ENCODE peak calls at places on chromosomes 5 and 9, in five cellular contexts. X, B, I, M and H are unnamed samples.

GRCh38 chr5:124927735-124928134 is 181.3 kb upstream of the ZNF608 start:
- DNase-seq in X (peak; percentile 85), B (no peak), I (no peak), M (no peak), H (no peak)

GRCh38 chr5:45171563-45171962 is 362.8 kb downstream of the MRPS30 start:
- DNase-seq in X (no peak), B (no peak), I (no peak), M (no peak), H (no peak)

GRCh38 chr5:95720094-95720793 is 10.9 kb upstream of the RHOBTB3 start:
- DNase-seq in X (no peak), B (no peak), I (no peak), M (no peak), H (no peak)

GRCh38 chr5:149011084-149011483 is 51.8 kb downstream of the SH3TC2 start:
- DNase-seq in X (no peak), B (no peak), I (no peak), M (no peak), H (no peak)

GRCh38 chr9:132193227-132194110 is 31.6 kb downstream of the NTNG2 start:
- DNase-seq in X (no peak), B (no peak), I (no peak), M (no peak), H (no peak)

GRCh38 chr5:42250-42649 is 49.7 kb upstream of the PLEKHG4B start:
- DNase-seq in X (peak; percentile 6), B (no peak), I (peak; percentile 68), M (no peak), H (peak; percentile 74)

GRCh38 chr9:15278290-15278689 is 28.7 kb downstream of the TTC39B start:
- DNase-seq in X (no peak), B (no peak), I (no peak), M (no peak), H (no peak)

GRCh38 chr5:166074839-166075481 is 2216.5 kb upstream of the WWC1 start:
- DNase-seq in X (no peak), B (no peak), I (peak; percentile 48), M (no peak), H (peak; percentile 74)

GRCh38 chr5:107268241-107268640 is 402.5 kb downstream of the EFNA5 start:
- DNase-seq in X (peak; percentile 45), B (no peak), I (no peak), M (no peak), H (no peak)

GRCh38 chr9:109549386-109549785 is 51.3 kb upstream of the PTPN3 start:
- DNase-seq in X (no peak), B (no peak), I (no peak), M (no peak), H (no peak)

GRCh38 chr5:157222506-157223230 is 42.0 kb downstream of the ITK start:
- DNase-seq in X (peak; percentile 76), B (no peak), I (no peak), M (no peak), H (no peak)

GRCh38 chr5:123429221-123429954 is 6.2 kb upstream of the CEP120 start:
- DNase-seq in X (no peak), B (no peak), I (no peak), M (no peak), H (no peak)

GRCh38 chr5:179263391-179264052 is 81.7 kb downstream of the ADAMTS2 start:
- DNase-seq in X (no peak), B (no peak), I (no peak), M (no peak), H (no peak)

GRCh38 chr5:135434591-135435466 is 12.3 kb downstream of the DCANP1 start:
- DNase-seq in X (peak; percentile 35), B (no peak), I (no peak), M (peak; percentile 2), H (no peak)

GRCh38 chr5:68000805-68001204 is 214.8 kb upstream of the PIK3R1 start:
- DNase-seq in X (no peak), B (no peak), I (no peak), M (no peak), H (no peak)

GRCh38 chr5:67402526-67402925 is 205.9 kb upstream of the CD180 start:
- DNase-seq in X (no peak), B (no peak), I (no peak), M (no peak), H (no peak)

GRCh38 chr5:126852104-126852531 is 75.2 kb downstream of the LMNB1 start:
- DNase-seq in X (no peak), B (no peak), I (no peak), M (no peak), H (peak; percentile 43)

GRCh38 chr5:88756953-88757352 is 126.0 kb downstream of the MEF2C start:
- DNase-seq in X (no peak), B (no peak), I (no peak), M (no peak), H (no peak)

GRCh38 chr5:138408023-138408422 is 30.8 kb upstream of the REEP2 start:
- DNase-seq in X (no peak), B (no peak), I (no peak), M (peak; percentile 30), H (no peak)

GRCh38 chr5:69364850-69365249 is 4.5 kb downstream of the AK6 start:
- DNase-seq in X (no peak), B (no peak), I (no peak), M (no peak), H (no peak)

GRCh38 chr5:100448250-100448649 is 86.9 kb upstream of the FAM174A start:
- DNase-seq in X (peak; percentile 19), B (no peak), I (no peak), M (no peak), H (no peak)

GRCh38 chr5:1973391-1974013 is 90.8 kb upstream of the IRX4 start:
- DNase-seq in X (no peak), B (peak; percentile 2), I (peak; percentile 34), M (peak; percentile 48), H (no peak)

GRCh38 chr9:84000186-84000585 is 19.6 kb downstream of the RMI1 start:
- DNase-seq in X (peak; percentile 25), B (no peak), I (no peak), M (no peak), H (no peak)

DNA sequence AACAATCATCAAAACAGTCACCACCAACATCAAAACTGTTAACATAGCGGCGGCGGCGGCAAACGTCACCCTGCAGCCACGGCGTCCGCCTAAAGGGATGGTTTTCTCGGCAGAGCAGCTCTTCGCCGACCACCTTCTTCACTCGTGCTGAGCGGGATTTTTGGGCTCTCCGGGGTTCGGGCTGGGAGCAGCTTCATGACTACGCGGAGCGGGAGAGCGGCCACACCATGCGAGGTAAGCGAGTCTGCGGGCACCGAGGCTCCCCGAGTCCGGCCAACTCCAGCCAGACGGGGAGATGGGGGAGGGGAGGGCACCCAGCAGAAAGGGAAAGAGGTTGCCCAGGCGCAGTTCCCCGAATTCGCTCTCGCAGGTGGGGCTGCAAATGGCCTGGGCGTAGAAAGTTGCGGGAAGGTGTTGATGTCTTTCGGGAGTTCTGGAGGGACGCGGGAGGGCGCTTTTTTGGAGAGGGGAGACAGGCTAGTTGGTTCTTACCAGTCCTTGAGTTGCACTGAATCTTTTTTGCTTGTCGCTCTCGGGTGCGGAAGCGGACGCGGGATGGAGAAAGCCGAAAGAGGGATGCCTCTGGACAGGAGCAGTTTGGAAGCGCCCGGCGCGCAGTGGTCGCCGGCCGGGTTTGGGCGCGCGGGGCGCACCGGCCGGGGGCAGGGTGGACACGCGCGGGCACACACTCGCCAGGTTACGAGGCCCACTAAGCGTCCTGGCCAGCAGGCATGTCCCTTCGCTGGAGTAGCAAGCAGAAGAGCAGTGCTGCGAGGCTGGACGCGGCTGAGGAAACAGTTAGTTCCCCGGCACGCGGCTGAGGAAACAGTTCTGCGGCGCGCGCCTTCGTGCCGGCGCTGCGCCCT is 848 bp downstream of the RORB start:
- DNase-seq in X (peak; percentile 57), B (no peak), I (peak; percentile 65), M (peak; percentile 63), H (peak; percentile 72)
- TF ChIP-seq EZH2 in X (peak; percentile 45), B (no peak), I (peak; percentile 77), M (no peak), H (peak; percentile 46)

DNA sequence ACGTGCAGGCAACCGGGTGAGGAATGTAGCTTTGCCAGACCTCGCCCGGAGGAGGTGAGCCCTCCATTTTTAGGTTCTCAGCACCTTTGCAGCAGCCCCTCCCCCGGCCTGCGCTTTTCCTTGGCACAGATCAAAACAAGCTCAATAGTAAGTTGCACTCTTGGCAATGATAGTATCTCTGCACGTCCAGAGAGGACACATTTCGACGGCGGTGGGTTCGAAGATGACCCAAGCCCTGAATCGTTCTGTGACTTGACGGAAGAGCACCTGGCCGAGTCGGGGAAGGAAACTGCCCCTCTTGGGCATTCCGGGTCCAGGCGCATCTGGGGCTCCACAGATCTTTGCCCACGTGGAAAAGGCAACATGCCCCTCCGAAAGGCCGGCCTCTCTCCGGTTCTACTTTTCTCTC is 904 bp downstream of the GDNF start:
- DNase-seq in X (no peak), B (no peak), I (peak; percentile 27), M (no peak), H (peak; percentile 56)
- TF ChIP-seq EZH2 in X (no peak), B (no peak), I (no peak), M (no peak), H (no peak)

DNA sequence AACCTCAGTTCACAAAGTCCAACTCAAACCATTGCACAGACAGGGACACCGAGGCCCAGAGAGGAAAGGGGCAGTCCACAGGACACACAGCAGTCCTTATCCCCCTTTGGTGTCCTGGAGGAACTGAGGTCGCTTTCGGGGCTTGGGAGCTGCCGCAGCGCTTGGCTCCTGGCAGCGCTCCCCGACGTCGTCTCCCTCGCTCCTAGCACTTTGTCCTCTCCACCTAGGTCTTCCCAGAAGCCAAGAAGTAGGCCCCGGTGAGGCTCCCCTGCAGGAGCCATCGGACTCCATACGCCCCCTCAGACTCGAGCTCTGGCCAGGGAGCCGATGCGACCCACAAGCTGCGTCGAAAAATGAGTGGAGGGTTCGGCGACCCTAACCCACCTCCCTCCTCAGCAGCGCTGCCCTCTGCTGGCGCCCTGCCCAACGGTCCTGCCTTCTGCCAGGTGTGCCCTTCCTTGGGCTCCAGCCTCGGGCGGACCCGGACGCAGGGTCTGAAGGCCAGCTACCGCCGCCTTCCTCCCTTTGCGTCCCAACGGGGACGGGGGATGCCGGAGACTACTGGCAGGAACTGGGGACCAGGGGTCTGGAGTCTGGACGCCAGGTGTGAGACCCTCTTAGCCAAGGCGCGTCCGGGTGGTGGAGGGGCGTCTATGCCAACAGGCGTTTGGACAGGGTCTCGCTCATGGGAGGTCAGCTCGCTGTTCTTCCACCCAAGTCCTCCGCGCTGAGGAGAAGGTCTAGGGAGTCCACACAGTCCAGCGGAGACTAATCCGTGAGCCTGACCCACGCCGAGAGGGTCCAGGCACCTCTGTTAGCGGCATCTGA is 2.1 kb upstream of the PRDM12 start:
- DNase-seq in X (no peak), B (no peak), I (peak; percentile 65), M (no peak), H (peak; percentile 61)
- TF ChIP-seq EZH2 in X (peak; percentile 97), B (no peak), I (no peak), M (no peak), H (peak; percentile 71)

GRCh38 chr9:113526841-113527240 is 63.3 kb downstream of the RGS3 start:
- DNase-seq in X (no peak), B (no peak), I (no peak), M (no peak), H (no peak)
- TF ChIP-seq EZH2 in X (no peak), B (no peak), I (no peak), M (no peak), H (no peak)

GRCh38 chr5:159094745-159095144 is 5.0 kb downstream of the EBF1 start:
- DNase-seq in X (peak; percentile 73), B (peak; percentile 26), I (peak; percentile 56), M (peak; percentile 86), H (peak; percentile 61)

GRCh38 chr5:159095218-159095617 is 4.5 kb downstream of the EBF1 start:
- DNase-seq in X (no peak), B (no peak), I (peak; percentile 77), M (no peak), H (peak; percentile 68)

GRCh38 chr5:159097461-159098284 is 2.0 kb downstream of the EBF1 start:
- DNase-seq in X (peak; percentile 48), B (no peak), I (peak; percentile 68), M (peak; percentile 34), H (peak; percentile 47)

GRCh38 chr5:159096555-159097460 is 2.9 kb downstream of the EBF1 start:
- DNase-seq in X (no peak), B (no peak), I (peak; percentile 69), M (no peak), H (peak; percentile 68)

GRCh38 chr5:159095882-159096554 is 3.7 kb downstream of the EBF1 start:
- DNase-seq in X (no peak), B (no peak), I (peak; percentile 15), M (no peak), H (peak; percentile 52)
- TF ChIP-seq EZH2 in X (no peak), B (no peak), I (no peak), M (no peak), H (peak; percentile 24)